ENCODE peak calls at places on chromosomes 3 and 15, in four cellular contexts. E is neural progenitor cell, Y is neural crest cell, S is stomach. V is an unnamed sample.

GRCh38 chr3:175879417-175879816 is 1020.3 kb downstream of the NAALADL2 start:
- DNase-seq in E (peak), S (no peak), Y (no peak), V (no peak)

GRCh38 chr3:10962481-10963036 is 30.0 kb upstream of the SLC6A1 start:
- DNase-seq in Y (no peak), E (no peak), S (no peak), V (no peak)

GRCh38 chr3:84440306-84440705 is 518.5 kb upstream of the CADM2 start:
- DNase-seq in S (no peak), Y (peak), E (peak), V (no peak)

GRCh38 chr15:75966073-75966472 is 46.2 kb downstream of the NRG4 start:
- DNase-seq in E (no peak), S (no peak), Y (no peak), V (no peak)

GRCh38 chr15:74884428-74885223 is 5.2 kb upstream of the MPI start:
- DNase-seq in S (no peak), E (no peak), Y (no peak), V (no peak)

GRCh38 chr15:98853161-98853560 is 154.4 kb downstream of the PGPEP1L start:
- DNase-seq in E (peak), Y (peak), S (peak), V (no peak)

GRCh38 chr3:11379238-11379823 is 107.1 kb downstream of the ATG7 start:
- DNase-seq in E (peak), S (no peak), Y (peak), V (no peak)

GRCh38 chr3:168459229-168459784 is 363.6 kb upstream of the GOLIM4 start:
- DNase-seq in E (no peak), Y (no peak), S (no peak), V (no peak)

GRCh38 chr3:123341871-123342630 is 106.8 kb downstream of the ADCY5 start:
- DNase-seq in S (no peak), Y (no peak), E (no peak), V (no peak)

GRCh38 chr3:11522953-11523792 is 120.5 kb downstream of the VGLL4 start:
- DNase-seq in E (no peak), S (no peak), Y (no peak), V (no peak)

GRCh38 chr3:119356646-119357045 is 62.5 kb downstream of the ARHGAP31 start:
- DNase-seq in S (no peak), Y (no peak), E (no peak), V (no peak)

GRCh38 chr15:41954036-41954435 is 18.3 kb downstream of the EHD4 start:
- DNase-seq in S (no peak), Y (no peak), E (no peak), V (no peak)

GRCh38 chr3:54859204-54859603 is 68.7 kb downstream of the LRTM1 start:
- DNase-seq in Y (no peak), E (no peak), S (no peak), V (peak)

GRCh38 chr3:42302924-42303634 is 37.1 kb upstream of the CCK start:
- DNase-seq in E (no peak), S (no peak), Y (no peak), V (no peak)

GRCh38 chr3:128366136-128366535 is 100.6 kb downstream of the DNAJB8 start:
- DNase-seq in Y (no peak), S (no peak), E (no peak), V (no peak)

GRCh38 chr3:147404800-147405551 is 1.4 kb downstream of the ZIC4 start:
- DNase-seq in E (peak), Y (peak), S (no peak), V (no peak)

GRCh38 chr15:50059883-50060282 is 59.1 kb downstream of the ATP8B4 start:
- DNase-seq in E (no peak), Y (no peak), S (no peak), V (no peak)

GRCh38 chr3:156109989-156110388 is 10.4 kb upstream of the KCNAB1 start:
- DNase-seq in S (no peak), E (no peak), Y (no peak), V (no peak)

GRCh38 chr15:68430471-68431036 is 1.4 kb downstream of the ITGA11 start:
- DNase-seq in Y (no peak), S (no peak), E (no peak), V (no peak)

GRCh38 chr3:154900777-154901176 is 179.3 kb upstream of the MME start:
- DNase-seq in Y (no peak), E (no peak), S (no peak), V (no peak)

GRCh38 chr15:59173194-59173593 is 33.4 kb upstream of the LDHAL6B start:
- DNase-seq in E (no peak), S (no peak), Y (no peak), V (no peak)

GRCh38 chr15:59174161-59174845 is 32.3 kb upstream of the LDHAL6B start:
- DNase-seq in S (no peak), Y (no peak), E (no peak), V (no peak)

GRCh38 chr15:59170998-59171397 is 35.6 kb upstream of the LDHAL6B start:
- DNase-seq in E (no peak), S (no peak), Y (no peak), V (no peak)

GRCh38 chr15:59170295-59170881 is 36.3 kb upstream of the LDHAL6B start:
- DNase-seq in Y (no peak), S (peak), E (peak), V (peak)

DNA sequence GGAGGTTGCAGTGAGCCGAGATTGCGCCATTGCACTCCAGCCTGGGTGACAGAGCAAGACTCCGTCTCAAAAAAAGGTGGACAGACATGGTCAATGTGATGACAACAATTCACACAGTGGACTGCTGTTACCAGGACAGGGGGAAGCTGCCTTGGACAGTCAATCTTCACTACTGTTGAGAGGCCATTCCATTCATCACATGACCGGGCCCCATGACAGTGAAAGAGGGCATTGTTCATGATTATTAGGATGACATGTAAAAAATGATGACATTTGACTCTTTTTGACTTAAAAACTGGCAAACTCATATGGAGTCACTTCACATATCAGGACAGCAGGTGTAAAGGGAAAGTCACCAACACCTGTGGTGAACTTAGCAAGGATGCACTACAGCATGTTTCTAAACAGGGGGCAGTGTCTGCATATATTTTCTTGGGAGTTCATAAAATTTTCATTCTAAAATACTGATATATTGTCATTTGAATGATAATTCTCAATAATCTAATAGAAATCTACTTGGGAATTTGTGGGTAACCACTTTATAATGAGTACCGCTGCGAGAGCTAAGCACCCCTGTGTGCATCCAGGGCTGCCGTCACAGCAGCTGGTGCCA is 34.2 kb upstream of the LDHAL6B start:
- DNase-seq in E (no peak), S (no peak), Y (no peak), V (no peak)
- TF ChIP-seq CTCF in E (peak), S (no peak), Y (peak), V (no peak)

GRCh38 chr15:46580487-46580886 is 945.7 kb downstream of the SQOR start:
- DNase-seq in S (no peak), Y (no peak), E (no peak), V (no peak)

GRCh38 chr15:46576611-46577010 is 941.8 kb downstream of the SQOR start:
- DNase-seq in Y (no peak), S (no peak), E (no peak), V (no peak)

DNA sequence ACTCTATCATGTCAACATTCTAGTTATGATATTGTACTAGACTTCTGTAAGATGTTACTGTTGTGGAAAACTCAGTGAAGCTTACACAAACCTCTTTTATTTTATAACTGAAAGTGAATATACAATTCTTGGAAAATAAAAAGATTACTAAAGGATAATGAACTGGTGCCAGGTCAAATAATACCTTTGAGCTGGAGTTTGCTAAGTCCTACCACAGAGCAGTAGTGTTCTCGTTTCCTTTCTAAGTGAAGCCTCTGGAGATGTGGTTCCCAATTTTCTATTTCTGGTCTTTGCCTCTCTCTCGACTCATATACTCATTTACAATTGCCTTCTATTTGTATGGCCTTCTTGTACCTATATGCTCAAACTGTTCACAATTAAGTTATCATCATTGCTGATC is 942.9 kb downstream of the SQOR start:
- DNase-seq in S (no peak), E (no peak), Y (no peak), V (no peak)
- TF ChIP-seq CTCF in S (no peak), E (no peak), Y (no peak), V (no peak)

GRCh38 chr3:131494706-131495105 is 8.1 kb downstream of the MRPL3 start:
- DNase-seq in E (peak), S (no peak), Y (no peak), V (peak)
- TF ChIP-seq CTCF in E (no peak), S (no peak), Y (no peak), V (no peak)

GRCh38 chr3:39183231-39184080 is 8.9 kb downstream of the XIRP1 start:
- DNase-seq in E (no peak), Y (no peak), S (no peak), V (no peak)

GRCh38 chr3:39181408-39182335 is 10.7 kb downstream of the XIRP1 start:
- DNase-seq in E (no peak), Y (no peak), S (no peak), V (no peak)

GRCh38 chr3:39178553-39178952 is 13.8 kb downstream of the XIRP1 start:
- DNase-seq in E (no peak), S (no peak), Y (no peak), V (no peak)

GRCh38 chr3:39180183-39180545 is 12.2 kb downstream of the XIRP1 start:
- DNase-seq in S (no peak), E (no peak), Y (no peak), V (no peak)

DNA sequence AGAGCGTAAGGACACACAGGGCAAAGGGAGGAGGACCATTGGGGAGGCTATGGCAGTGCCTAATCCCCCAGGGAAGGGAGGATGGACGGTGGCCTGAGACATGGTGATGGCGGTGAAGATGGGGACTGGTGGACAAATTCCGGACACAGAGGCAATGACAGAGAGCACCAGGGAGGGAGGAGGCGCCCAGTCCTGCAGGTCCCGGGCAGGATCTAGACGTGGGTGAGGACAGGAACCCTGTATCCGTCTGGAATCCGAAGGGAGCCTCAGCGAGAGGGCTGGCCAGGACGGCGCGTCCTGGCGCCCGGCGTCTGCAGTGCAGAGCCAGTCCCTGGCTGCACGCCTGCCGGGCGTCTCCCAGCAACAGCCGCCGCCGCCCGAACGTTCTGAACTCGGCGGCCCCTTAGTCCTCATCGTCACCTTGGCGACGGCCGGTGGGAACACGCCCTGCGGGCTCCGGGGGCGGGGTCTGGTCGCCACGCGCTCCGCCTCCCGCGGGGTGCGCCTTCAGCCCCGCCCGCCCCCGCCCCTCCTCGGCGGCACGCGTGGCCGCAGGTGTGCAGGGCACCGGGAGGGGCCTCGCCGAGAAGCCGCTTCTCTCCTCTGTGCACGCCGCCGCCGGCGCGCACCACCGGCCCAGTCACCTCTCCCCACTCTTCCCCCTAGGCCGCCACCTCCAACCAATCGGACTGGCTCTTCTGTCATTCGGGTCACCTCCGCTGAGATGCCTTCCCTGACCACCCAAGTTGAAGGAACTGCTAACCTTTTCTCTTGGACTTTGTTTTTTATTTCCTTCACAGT is 11.6 kb downstream of the XIRP1 start:
- DNase-seq in Y (peak), E (peak), S (peak), V (peak)
- TF ChIP-seq CTCF in Y (peak), E (no peak), S (no peak), V (no peak)

DNA sequence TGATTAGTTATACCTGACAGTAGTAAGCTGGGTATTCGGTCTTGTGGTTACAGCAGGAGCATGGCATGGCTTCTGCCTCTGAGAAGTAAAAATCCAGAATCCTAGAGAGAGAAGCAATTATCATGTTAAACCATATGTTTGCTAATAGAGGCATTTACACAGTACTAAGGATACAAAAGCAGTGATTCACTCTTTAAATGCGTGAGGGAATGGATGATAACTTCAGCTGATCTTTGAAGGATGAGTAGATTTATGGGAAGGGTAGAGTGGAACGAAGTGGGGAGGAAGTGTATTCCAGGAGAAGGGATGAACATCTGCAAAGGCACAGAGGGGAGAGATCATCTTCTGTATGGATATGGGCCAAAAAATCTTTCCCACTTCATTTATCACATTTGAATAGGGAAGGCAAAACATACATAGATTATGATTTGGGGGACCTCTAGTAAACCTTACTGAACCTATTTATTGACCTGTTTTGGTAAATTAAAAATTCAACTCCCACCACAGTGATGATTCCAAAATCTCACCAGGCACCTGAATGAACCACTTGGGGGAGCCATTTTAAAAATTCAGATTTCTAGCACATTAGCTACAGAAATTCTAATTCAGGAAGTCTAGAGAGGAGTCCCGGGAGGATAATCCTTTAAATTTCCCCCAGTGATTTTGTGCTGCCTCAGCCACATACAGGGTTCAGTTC is 35.1 kb downstream of the IGSF10 start:
- DNase-seq in E (no peak), Y (no peak), S (no peak), V (no peak)
- TF ChIP-seq CTCF in E (peak), Y (peak), S (no peak), V (peak)

DNA sequence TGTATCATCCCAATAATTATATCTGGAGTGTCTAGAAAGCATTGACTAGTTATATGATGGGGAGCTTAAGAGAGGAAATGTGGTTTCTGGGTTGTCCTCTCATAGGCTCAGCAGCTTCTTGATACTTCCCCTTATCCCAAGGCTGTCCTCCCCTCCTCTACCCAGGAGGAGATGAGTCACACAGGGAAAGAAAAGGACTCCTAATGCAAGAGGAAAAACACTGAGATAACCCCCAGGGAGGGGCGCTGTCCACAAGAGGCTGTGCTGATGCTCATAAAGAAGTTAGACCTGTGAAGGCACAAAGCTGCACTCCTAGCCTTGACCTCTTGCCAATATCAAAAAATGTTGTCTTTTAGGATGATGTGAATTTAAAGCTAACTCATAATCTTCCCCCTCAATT is 28.8 kb upstream of the GYG1 start:
- DNase-seq in S (no peak), E (peak), Y (no peak), V (peak)
- TF ChIP-seq CTCF in S (no peak), E (peak), Y (no peak), V (peak)

DNA sequence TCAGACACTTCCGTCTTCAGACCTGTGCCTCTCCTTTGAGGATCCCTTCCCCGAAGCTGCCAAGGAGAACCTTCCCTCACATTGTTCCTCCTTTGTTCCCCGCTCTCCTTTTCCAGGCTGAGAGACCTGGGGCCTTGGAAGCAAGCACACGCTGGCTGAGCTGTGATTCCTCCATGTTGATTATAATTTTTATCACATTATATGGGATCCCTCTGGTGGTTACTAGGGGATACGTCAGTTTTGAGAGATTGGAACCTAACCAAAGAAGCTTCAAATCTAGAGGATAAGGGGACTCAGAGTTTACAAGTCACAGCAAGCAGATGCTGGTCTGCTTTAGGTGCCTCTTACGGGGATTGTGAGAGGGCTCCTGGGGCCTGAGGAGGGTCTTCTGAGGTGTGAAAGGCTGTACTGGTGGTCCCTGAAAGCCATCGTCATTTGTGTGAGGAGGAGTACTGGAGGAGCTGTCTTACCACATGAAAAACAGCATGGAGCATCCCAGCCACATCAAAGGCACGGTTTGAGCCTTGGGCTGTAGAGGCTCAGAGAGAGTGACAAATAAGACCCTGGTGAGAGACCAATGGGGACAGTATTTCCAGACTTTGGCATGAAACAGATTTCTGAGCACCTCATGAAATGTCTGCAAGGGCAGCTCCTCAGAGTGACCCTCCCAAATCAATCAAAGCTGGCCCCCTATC is 760.1 kb upstream of the CFAP20DC start:
- DNase-seq in S (no peak), Y (no peak), E (no peak), V (no peak)
- TF ChIP-seq CTCF in S (peak), Y (peak), E (peak), V (peak)